ENCODE peak calls at places on chromosomes 16 and 17, in four cellular contexts. N is WTC11, U is K562, Y is HepG2. H is an unnamed sample.

GRCh38 chr16:81641403-81642106 is 137.5 kb upstream of the PLCG2 start:
- DNase-seq in U (no peak), N (peak), Y (no peak), H (no peak)

GRCh38 chr17:75950850-75951554 is 10.2 kb upstream of the FBF1 start:
- DNase-seq in N (no peak), U (peak), Y (no peak), H (no peak)

GRCh38 chr17:58741121-58741625 is 14.5 kb upstream of the PPM1E start:
- DNase-seq in Y (peak), U (no peak), N (no peak), H (no peak)

GRCh38 chr16:30757316-30757715 is 4.5 kb downstream of the CFAP119 start:
- DNase-seq in U (no peak), N (no peak), Y (no peak), H (no peak)

GRCh38 chr17:38885728-38886642 is 16.1 kb downstream of the LASP1 start:
- DNase-seq in U (no peak), N (no peak), Y (no peak), H (no peak)

GRCh38 chr17:41620583-41621434 is 3.6 kb downstream of the KRT17 start:
- DNase-seq in U (no peak), N (no peak), Y (no peak), H (no peak)

GRCh38 chr17:17724991-17725852 is 44.0 kb downstream of the RAI1 start:
- DNase-seq in N (peak), Y (no peak), U (no peak), H (no peak)

GRCh38 chr17:62876063-62876462 is 67.9 kb upstream of the MARCHF10 start:
- DNase-seq in Y (no peak), N (no peak), U (no peak), H (no peak)

GRCh38 chr17:68431661-68432071 is 25.6 kb downstream of the WIPI1 start:
- DNase-seq in Y (peak), N (peak), U (peak), H (no peak)
- TF ChIP-seq CREM in Y (no peak), N (no peak), U (no peak), H (no peak)

DNA sequence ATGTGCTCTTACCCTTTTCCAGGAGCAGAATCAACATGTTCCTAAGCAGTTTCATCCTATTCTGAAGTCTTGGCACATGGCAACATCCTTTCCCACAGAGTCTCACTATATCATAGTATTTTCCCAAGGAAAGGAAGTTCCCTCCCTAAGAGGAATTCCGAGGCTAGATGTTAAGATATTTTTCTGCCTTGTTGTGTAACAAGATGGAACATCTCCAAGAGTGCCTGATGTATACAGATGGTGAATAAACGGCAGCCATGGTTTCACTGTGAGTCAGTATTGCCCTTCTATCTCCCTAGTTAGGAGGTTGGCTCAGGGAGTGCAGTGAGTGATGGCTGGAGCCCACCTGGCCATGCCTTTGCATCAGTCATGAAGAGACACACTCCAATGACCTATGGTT is 48.2 kb downstream of the SPACA3 start:
- DNase-seq in Y (no peak), U (no peak), N (no peak), H (no peak)
- TF ChIP-seq CREM in Y (no peak), U (no peak), N (no peak), H (no peak)

DNA sequence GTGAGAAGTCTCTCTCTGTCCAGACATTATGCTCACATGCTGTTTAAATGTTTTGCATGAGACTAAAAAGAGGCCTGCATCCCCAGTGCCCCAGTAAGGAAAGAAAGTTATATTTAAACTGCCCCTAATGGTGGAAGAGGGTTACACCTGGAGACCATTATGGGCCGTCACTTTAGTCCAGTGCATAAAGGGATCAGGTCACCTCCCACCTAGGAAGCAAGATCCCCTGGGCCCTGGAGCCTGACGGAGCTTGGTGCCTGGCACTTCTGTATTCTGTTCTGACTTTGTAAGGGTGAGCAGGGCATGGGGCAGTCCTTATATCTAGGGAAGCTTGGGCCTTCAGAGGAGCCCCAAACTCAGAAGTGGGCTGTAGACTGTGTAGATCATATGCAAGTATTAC is 67.9 kb downstream of the CPPED1 start:
- DNase-seq in U (no peak), N (no peak), Y (no peak), H (no peak)
- TF ChIP-seq CREM in U (no peak), N (no peak), Y (no peak), H (no peak)

GRCh38 chr16:3474136-3474779 is 21.0 kb downstream of the C16orf90 start:
- DNase-seq in Y (no peak), N (no peak), U (peak), H (no peak)

GRCh38 chr16:3471518-3472176 is 23.6 kb downstream of the C16orf90 start:
- DNase-seq in N (no peak), Y (no peak), U (no peak), H (no peak)

GRCh38 chr16:3475604-3476375 is 19.5 kb downstream of the C16orf90 start:
- DNase-seq in N (no peak), U (no peak), Y (no peak), H (no peak)

GRCh38 chr16:3470723-3471122 is 24.6 kb downstream of the C16orf90 start:
- DNase-seq in N (no peak), Y (no peak), U (no peak), H (no peak)

DNA sequence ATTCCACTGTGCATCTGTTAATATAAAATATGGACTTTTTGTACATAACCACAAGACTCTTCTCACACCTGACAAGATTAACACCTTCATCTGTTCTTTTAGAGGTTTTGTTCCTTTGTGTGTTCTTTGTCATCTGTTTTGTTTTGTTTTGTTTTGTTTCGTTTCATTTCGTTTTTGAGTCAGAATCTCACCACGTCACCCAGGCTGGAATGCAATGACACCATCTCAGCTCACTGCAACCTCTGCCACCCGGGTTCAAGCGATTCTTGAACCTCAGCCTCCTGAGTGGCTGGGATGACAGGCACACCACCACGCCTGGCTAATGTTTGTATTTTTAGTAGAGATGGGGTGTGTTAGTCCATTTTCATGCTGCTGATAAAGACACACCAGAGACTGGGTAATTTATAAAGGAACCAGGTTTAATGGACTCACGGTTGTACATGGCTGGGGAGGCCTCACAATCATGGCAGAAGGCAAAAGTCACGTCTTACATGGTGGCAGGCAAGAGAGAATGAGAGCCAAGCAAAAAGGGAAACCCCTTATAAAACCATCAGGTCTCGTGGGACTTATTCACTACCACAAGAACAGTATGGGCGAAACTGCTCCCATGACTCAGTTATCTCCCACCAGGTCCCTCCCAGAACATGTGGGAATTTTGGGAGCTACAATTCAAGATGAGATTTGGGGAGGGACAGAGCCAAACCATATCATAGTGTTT is 22.3 kb downstream of the C16orf90 start:
- DNase-seq in N (no peak), Y (no peak), U (no peak), H (no peak)
- TF ChIP-seq CREM in N (no peak), Y (no peak), U (no peak), H (no peak)

GRCh38 chr16:85490407-85490806 is 122.7 kb upstream of the GSE1 start:
- DNase-seq in N (no peak), Y (no peak), U (no peak), H (no peak)

GRCh38 chr16:85491798-85492616 is 121.1 kb upstream of the GSE1 start:
- DNase-seq in U (peak), N (no peak), Y (peak), H (no peak)

GRCh38 chr16:85492617-85492957 is 120.5 kb upstream of the GSE1 start:
- DNase-seq in N (no peak), Y (no peak), U (no peak), H (no peak)

GRCh38 chr16:85488414-85488813 is 124.7 kb upstream of the GSE1 start:
- DNase-seq in N (no peak), Y (no peak), U (no peak), H (no peak)

DNA sequence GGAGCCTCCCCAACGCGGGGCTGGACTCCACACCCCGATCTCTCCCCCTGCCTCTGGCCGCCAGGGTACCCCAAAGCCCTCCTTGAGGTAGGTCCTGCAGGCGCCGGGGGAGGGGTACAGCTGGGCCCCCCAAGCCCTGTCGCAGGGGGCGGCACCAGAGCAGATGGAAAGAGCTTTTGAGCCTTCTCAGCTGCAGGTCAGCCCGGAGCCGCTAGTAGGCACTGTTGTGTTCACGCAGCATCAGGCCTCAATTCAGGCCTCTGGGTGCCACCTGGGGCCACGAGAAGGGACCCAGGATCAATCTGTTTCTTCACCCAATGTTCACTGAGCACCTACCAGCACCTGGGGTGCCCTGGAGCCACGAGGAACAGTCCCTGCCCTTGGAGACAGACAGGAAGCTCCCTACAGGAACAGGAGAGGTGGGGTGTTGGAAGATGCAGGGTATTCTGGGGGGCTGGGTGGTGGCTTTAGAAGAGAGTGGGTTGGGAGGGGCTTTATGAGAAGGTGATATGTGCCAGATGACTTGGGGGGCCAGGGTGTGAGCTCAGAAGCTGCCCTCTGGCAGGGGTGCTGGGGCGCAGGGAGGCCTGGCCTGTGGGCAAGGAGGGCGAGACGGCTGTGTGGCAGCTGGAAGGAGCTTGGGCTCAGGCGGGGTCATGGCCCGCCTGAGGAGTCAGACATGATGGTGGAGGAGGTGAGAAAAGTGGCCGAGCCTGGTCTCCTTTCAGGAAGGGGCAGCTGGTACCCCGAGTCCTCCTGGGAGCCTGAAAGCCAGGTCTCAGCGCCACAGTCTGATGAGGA is 122.0 kb upstream of the GSE1 start:
- DNase-seq in Y (peak), N (peak), U (peak), H (no peak)
- TF ChIP-seq CREM in Y (no peak), N (no peak), U (no peak), H (no peak)